ENCODE peak calls at places on chromosomes 6 and 20, in four cellular contexts. T, R, Y and I are unnamed samples.

GRCh38 chr6:99338188-99338587 is 11.3 kb downstream of the FAXC start:
- DNase-seq in T (no peak), R (no peak), Y (no peak), I (no peak)

GRCh38 chr6:106300944-106301343 is 24.6 kb downstream of the ATG5 start:
- DNase-seq in T (peak; percentile 39), Y (no peak), R (no peak), I (no peak)

GRCh38 chr6:107124934-107125348 is 9.6 kb upstream of the BEND3 start:
- DNase-seq in T (no peak), R (no peak), Y (no peak), I (no peak)

GRCh38 chr6:168314948-168315347 is 4.6 kb downstream of the DACT2 start:
- DNase-seq in Y (peak; percentile 59), T (no peak), R (no peak), I (no peak)

GRCh38 chr20:4604580-4604979 is 117.1 kb upstream of the PRND start:
- DNase-seq in T (no peak), R (no peak), Y (no peak), I (no peak)

GRCh38 chr6:137630666-137631065 is 136.5 kb upstream of the OLIG3 start:
- DNase-seq in T (no peak), Y (no peak), R (no peak), I (no peak)

GRCh38 chr6:141598487-141598886 is 534.2 kb upstream of the GJE1 start:
- DNase-seq in Y (no peak), R (no peak), T (no peak), I (no peak)

GRCh38 chr6:157762636-157763035 is 60.4 kb upstream of the SNX9 start:
- DNase-seq in Y (no peak), T (no peak), R (no peak), I (no peak)

GRCh38 chr6:110250838-110251237 is 70.6 kb downstream of the CDC40 start:
- DNase-seq in R (no peak), T (no peak), Y (no peak), I (no peak)

GRCh38 chr6:11653028-11653583 is 115.6 kb downstream of the TMEM170B start:
- DNase-seq in Y (no peak), T (peak; percentile 74), R (no peak), I (peak; percentile 69)

GRCh38 chr20:10565191-10565921 is 108.4 kb downstream of the JAG1 start:
- DNase-seq in R (no peak), Y (no peak), T (peak; percentile 19), I (no peak)

GRCh38 chr6:124879992-124880355 is 82.3 kb upstream of the RNF217 start:
- DNase-seq in Y (no peak), R (no peak), T (no peak), I (no peak)

GRCh38 chr20:57548177-57549058 is 12.5 kb upstream of the PCK1 start:
- DNase-seq in Y (no peak), R (no peak), T (peak; percentile 11), I (no peak)

GRCh38 chr6:17628873-17629272 is 28.8 kb downstream of the FAM8A1 start:
- DNase-seq in Y (no peak), T (no peak), R (no peak), I (no peak)

GRCh38 chr6:42260972-42261371 is 43.3 kb upstream of the MRPS10 start:
- DNase-seq in Y (no peak), R (no peak), T (no peak), I (no peak)

GRCh38 chr20:25489221-25489863 is 81.9 kb downstream of the GINS1 start:
- DNase-seq in R (no peak), Y (no peak), T (no peak), I (no peak)

GRCh38 chr6:129485746-129486145 is 224.2 kb downstream of the ARHGAP18 start:
- DNase-seq in Y (no peak), R (no peak), T (no peak), I (no peak)

GRCh38 chr20:31608256-31608980 is 3.3 kb downstream of the ID1 start:
- DNase-seq in T (peak; percentile 78), Y (no peak), R (peak; percentile 91), I (no peak)

DNA sequence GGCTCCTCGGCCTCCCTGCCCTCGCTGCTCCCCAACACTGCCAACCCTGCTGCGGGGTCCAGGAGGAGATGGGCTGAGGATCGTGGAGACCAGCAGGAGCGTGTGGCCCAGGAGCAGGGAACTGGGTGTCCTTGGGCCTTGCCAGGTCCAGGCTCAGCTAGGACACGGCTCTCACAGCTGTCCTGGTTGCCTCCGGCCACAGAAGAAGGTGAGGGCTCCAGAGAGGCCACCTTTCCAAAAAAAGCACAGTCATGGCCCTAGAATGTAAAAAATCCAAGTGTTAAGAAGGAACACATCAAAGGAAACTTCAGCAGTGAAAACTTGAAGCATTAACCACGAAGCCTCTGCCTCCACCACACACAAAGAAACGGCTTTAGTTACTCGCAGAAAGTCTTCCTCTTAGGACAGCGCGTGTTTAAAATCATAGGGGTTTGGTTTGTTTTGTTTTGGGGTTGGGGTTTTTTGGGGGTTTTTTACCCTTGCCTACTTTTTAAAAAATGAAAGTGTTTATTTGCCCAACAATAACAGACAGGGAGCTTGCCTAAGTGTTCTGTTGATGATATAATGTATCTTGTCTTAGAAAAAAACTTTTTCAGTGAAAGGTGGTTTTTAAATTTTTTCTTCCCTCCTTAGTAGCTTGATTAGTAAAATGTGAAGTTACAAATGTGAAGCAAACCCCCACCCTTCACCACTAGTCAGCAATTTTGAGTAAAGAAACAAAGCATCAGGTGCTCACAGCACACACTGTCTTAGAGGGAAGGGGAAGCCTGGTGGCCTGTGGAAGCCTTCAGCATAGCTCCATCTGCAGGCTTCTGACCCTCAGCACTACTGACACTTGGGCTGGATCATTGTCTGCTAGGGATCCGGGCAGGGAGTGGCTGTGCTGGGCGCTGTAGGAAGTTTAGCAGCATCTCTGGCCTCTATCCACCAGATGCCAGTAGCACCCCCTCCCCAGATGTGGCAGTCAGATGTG is 60.0 kb downstream of the PTPN1 start:
- DNase-seq in Y (no peak), R (peak; percentile 15), T (no peak), I (no peak)
- TF ChIP-seq CTCF in Y (no peak), R (peak; percentile 52), T (peak; percentile 65), I (peak; percentile 43)

DNA sequence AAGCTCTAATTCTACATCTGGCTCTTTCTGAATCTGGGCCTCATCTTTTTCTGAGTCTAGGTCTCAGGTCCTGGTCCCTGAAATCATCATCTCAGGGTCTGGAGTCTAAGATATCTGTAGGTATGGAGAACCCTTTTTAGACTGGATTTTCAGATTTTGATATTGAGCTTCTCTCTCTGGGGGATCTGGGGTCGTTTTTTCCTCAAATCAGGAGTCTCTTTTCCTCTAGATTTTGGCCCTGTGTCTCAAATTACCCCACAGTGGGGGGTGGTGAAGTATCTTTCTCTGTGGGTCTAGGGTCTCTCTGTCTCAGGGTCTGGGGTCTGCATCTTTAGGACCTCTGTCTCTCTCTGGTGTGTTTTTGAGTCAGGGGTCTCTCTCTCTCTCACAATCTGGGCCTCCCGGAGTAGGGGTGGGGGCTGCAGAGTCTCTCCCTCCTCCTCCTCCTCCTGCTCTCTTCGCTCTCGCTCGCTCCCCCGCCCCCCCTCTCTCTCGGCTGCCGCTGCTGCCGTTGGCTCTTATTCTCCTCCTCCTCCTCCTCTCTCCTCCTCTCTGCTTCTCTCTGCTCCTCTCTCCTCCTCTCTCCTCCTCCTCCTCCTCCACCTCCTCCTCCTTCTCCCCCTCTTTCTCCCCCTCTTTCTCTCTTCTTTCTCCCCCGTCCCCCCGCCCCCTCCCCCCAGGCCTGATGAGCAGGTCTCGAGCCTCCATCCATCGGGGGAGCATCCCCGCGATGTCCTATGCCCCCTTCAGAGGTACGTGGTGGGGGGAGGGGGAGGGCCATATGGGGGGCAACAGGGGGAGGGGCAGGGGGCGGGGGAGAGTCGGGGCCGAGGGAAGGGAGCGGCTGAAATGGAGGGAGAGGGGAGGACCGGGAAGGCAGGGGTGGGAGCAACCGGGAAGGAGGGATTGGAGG is at the start of gene SYNGAP1:
- DNase-seq in R (no peak), Y (no peak), T (no peak), I (no peak)
- H3K4me3 ChIP-seq in R (no peak within 1 kb of the TSS), Y (no peak within 1 kb of the TSS), T (peak within 1 kb of the TSS; percentile 52), I (peak within 1 kb of the TSS; percentile 41)

GRCh38 chr6:82040405-82041221 is 206.9 kb downstream of the IBTK start:
- DNase-seq in T (peak; percentile 49), Y (no peak), R (peak; percentile 42), I (peak; percentile 54)
- TF ChIP-seq CTCF in T (peak; percentile 87), Y (peak; percentile 85), R (peak; percentile 44), I (peak; percentile 85)

GRCh38 chr6:39793528-39793927 is 1.4 kb downstream of the DAAM2 start:
- DNase-seq in Y (no peak), R (no peak), T (no peak), I (no peak)

GRCh38 chr6:39791311-39791710 is 865 bp upstream of the DAAM2 start:
- DNase-seq in T (no peak), Y (no peak), R (no peak), I (no peak)

GRCh38 chr6:39792501-39793450 is 600 bp downstream of the DAAM2 start:
- DNase-seq in Y (no peak), T (no peak), R (no peak), I (no peak)

GRCh38 chr6:39791850-39792500 is at the start of gene DAAM2:
- DNase-seq in Y (no peak), T (no peak), R (no peak), I (no peak)

DNA sequence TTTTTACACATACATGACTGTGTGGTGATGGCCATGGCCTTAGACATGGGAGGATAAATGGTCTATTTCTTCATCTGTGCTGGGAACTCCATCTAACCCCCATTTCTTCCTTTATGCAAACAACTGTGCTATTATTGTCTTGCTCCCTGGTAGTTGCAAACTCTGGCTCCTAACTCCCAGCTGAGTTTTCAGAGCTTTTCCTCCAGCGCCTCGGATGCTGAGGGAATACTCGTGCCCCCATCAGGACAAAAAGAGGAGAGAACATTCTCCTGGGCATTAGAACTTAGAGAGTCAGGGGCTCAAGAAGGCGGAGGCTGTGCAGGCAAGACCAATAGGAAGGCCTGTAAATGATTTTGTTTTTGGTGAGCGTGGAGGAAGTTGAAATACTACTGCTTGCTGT is 2.1 kb downstream of the DAAM2 start:
- DNase-seq in T (no peak), R (no peak), Y (no peak), I (no peak)
- H3K4me3 ChIP-seq in T (no peak overlapping the region), R (no peak overlapping the region), Y (no peak overlapping the region), I (peak overlapping the region; percentile 78)